ENCODE peak calls at places on chromosomes 16 and 17, in eight cellular contexts. W is fibroblast of lung, O is EL, K is T-helper 17 cell, A is retinal pigment epithelial cell, I is brain microvascular endothelial cell, C is mammary epithelial cell, S is mucosa of descending colon. R is an unnamed sample.

GRCh38 chr17:17351356-17351891 is 48.3 kb downstream of the NT5M start:
- DNase-seq in O (no peak), I (no peak), S (no peak), C (no peak), A (no peak), W (no peak), K (no peak), R (no peak)

GRCh38 chr16:27999687-28000086 is 63.8 kb downstream of the GSG1L start:
- DNase-seq in O (peak), W (no peak), A (no peak), S (no peak), I (peak), K (no peak), C (peak), R (no peak)

GRCh38 chr16:57938936-57939871 is 31.7 kb downstream of the CNGB1 start:
- DNase-seq in I (peak), O (peak), C (peak), S (peak), A (no peak), K (no peak), W (peak), R (peak)

GRCh38 chr17:17026163-17026562 is 16.1 kb upstream of the MPRIP start:
- DNase-seq in W (no peak), A (no peak), I (no peak), S (peak), K (no peak), O (no peak), C (no peak), R (no peak)

GRCh38 chr17:76000016-76000754 is 470 bp upstream of the CDK3 start:
- DNase-seq in W (peak), S (peak), C (no peak), K (peak), I (peak), A (no peak), O (peak), R (peak)

GRCh38 chr17:18381953-18382245 is 4.3 kb downstream of the EVPLL start:
- DNase-seq in A (no peak), I (no peak), O (no peak), C (no peak), K (no peak), W (no peak), S (no peak), R (no peak)

GRCh38 chr17:80982426-80982974 is 9.1 kb upstream of the CHMP6 start:
- DNase-seq in W (no peak), A (no peak), K (no peak), S (peak), I (no peak), O (no peak), C (no peak), R (no peak)

GRCh38 chr17:75645889-75646625 is 12.8 kb downstream of the SMIM5 start:
- DNase-seq in I (no peak), W (no peak), C (no peak), A (no peak), K (no peak), S (peak), O (no peak), R (no peak)

GRCh38 chr17:21296097-21297025 is 11.8 kb downstream of the MAP2K3 start:
- DNase-seq in K (no peak), A (no peak), O (no peak), S (no peak), I (no peak), C (no peak), W (no peak), R (no peak)

GRCh38 chr17:81164464-81165245 is 652 bp upstream of the PVALEF start:
- DNase-seq in S (peak), I (no peak), K (no peak), A (peak), C (no peak), O (no peak), W (no peak), R (no peak)

GRCh38 chr17:10394201-10394887 is 21.5 kb upstream of the MYH13 start:
- DNase-seq in O (no peak), W (no peak), C (no peak), S (no peak), K (no peak), I (no peak), A (no peak), R (no peak)

GRCh38 chr16:66920924-66921680 is 2.4 kb upstream of the CDH16 start:
- DNase-seq in S (no peak), W (no peak), I (no peak), C (no peak), A (no peak), O (no peak), K (no peak), R (no peak)

GRCh38 chr16:17304124-17304813 is 166.5 kb downstream of the XYLT1 start:
- DNase-seq in O (no peak), I (no peak), W (peak), S (no peak), K (no peak), C (peak), A (no peak), R (no peak)

GRCh38 chr17:39270923-39271322 is 45.2 kb upstream of the STAC2 start:
- DNase-seq in O (peak), A (peak), C (peak), W (peak), K (no peak), I (peak), S (no peak), R (peak)

GRCh38 chr17:72479113-72479512 is 358.3 kb downstream of the SOX9 start:
- DNase-seq in A (no peak), I (no peak), K (no peak), W (no peak), C (no peak), O (no peak), S (no peak), R (no peak)

GRCh38 chr16:89404561-89404960 is 85.8 kb downstream of the ANKRD11 start:
- DNase-seq in I (no peak), K (no peak), A (no peak), C (peak), W (no peak), O (no peak), S (no peak), R (no peak)

GRCh38 chr17:38533706-38534497 is 71.8 kb downstream of the SRCIN1 start:
- DNase-seq in O (no peak), K (no peak), W (no peak), A (no peak), S (no peak), I (no peak), C (no peak), R (no peak)

GRCh38 chr17:37322826-37323561 is 52.8 kb upstream of the C17orf78 start:
- DNase-seq in A (no peak), I (no peak), O (no peak), W (no peak), S (no peak), K (no peak), C (no peak), R (no peak)

GRCh38 chr16:69187891-69188451 is 1.0 kb downstream of the SNTB2 start:
- DNase-seq in A (peak), O (peak), K (peak), C (peak), I (peak), W (peak), S (peak), R (no peak)

GRCh38 chr17:59493867-59494266 is 71.5 kb upstream of the DHX40 start:
- DNase-seq in O (no peak), K (no peak), I (no peak), W (no peak), A (no peak), S (no peak), C (no peak), R (no peak)

GRCh38 chr16:67862623-67863583 is 9.9 kb upstream of the EDC4 start:
- DNase-seq in W (no peak), I (peak), S (no peak), C (no peak), A (no peak), K (no peak), O (no peak), R (peak)

GRCh38 chr16:638034-638543 is 2.0 kb upstream of the METTL26 start:
- DNase-seq in C (no peak), K (no peak), S (peak), I (no peak), O (no peak), W (no peak), A (no peak), R (no peak)

GRCh38 chr17:74852237-74853047 is 7.2 kb downstream of the GRIN2C start:
- DNase-seq in I (no peak), A (peak), S (no peak), W (no peak), O (no peak), C (peak), K (peak), R (no peak)

GRCh38 chr16:81357711-81358270 is 43.0 kb downstream of the GAN start:
- DNase-seq in W (no peak), O (no peak), A (no peak), S (no peak), C (no peak), K (no peak), I (no peak), R (no peak)

GRCh38 chr17:58487589-58488427 is at the start of gene HSF5:
- DNase-seq in I (no peak), C (no peak), K (peak), W (peak), S (peak), A (no peak), O (no peak), R (no peak)

GRCh38 chr17:34579979-34580684 is 750 bp downstream of the TMEM132E start:
- DNase-seq in W (no peak), S (no peak), K (no peak), C (peak), A (no peak), O (peak), I (no peak), R (peak)

GRCh38 chr17:53749178-53749577 is 73.5 kb upstream of the KIF2B start:
- DNase-seq in I (no peak), K (no peak), O (peak), A (no peak), W (peak), S (no peak), C (peak), R (no peak)

GRCh38 chr17:39754161-39754957 is 16.6 kb downstream of the GRB7 start:
- DNase-seq in A (no peak), K (peak), S (peak), O (peak), W (peak), C (peak), I (peak), R (peak)

GRCh38 chr16:30352488-30353401 is 2.4 kb downstream of the CD2BP2 start:
- DNase-seq in C (no peak), A (no peak), I (no peak), O (no peak), K (no peak), S (peak), W (no peak), R (no peak)

GRCh38 chr16:973366-973765 is 2.6 kb upstream of the LMF1 start:
- DNase-seq in A (no peak), I (no peak), W (no peak), C (no peak), O (no peak), K (no peak), S (no peak), R (no peak)

GRCh38 chr16:53090591-53091507 is 36.1 kb downstream of the CHD9 start:
- DNase-seq in W (peak), S (peak), A (no peak), C (peak), K (no peak), I (peak), O (peak), R (peak)

GRCh38 chr17:27985736-27986394 is 56.6 kb upstream of the NLK start:
- DNase-seq in S (no peak), C (no peak), K (no peak), A (no peak), W (no peak), O (no peak), I (no peak), R (no peak)

GRCh38 chr17:55730808-55731207 is 8.1 kb upstream of the TMEM100 start:
- DNase-seq in O (no peak), A (no peak), K (no peak), C (no peak), S (no peak), W (peak), I (no peak), R (no peak)